ENCODE peak calls at places on chromosomes 11 and 22, in eight cellular contexts. J is GM23248; F is A549; T is ureter; X is NCI-H460; Y is skeletal muscle cell; O is NCI-H226; W is stimulated activated CD8-positive, alpha-beta memory T cell treated with anti-CD3 and anti-CD28 coated beads, Interleukin-15, amount 100 ng/mL, for 24 hours. P is an unnamed sample.

GRCh38 chr11:126210871-126211235 is 597 bp downstream of the RPUSD4 start:
- DNase-seq in Y (no peak), X (no peak), J (peak), O (no peak), F (no peak), W (no peak), T (no peak), P (no peak)

GRCh38 chr11:94675239-94675638 is 92.9 kb upstream of the AMOTL1 start:
- DNase-seq in T (no peak), Y (no peak), J (no peak), O (no peak), X (no peak), W (no peak), F (no peak), P (no peak)

GRCh38 chr11:65438257-65439151 is 15.9 kb downstream of the NEAT1 start:
- DNase-seq in O (peak), T (no peak), W (no peak), F (no peak), X (no peak), J (peak), Y (no peak), P (no peak)

GRCh38 chr11:77436501-77436900 is 37.4 kb downstream of the PAK1 start:
- DNase-seq in W (no peak), X (no peak), F (no peak), T (no peak), J (no peak), Y (no peak), O (no peak), P (no peak)

GRCh38 chr11:10026514-10026913 is 267.5 kb downstream of the SBF2 start:
- DNase-seq in Y (peak), F (no peak), J (peak), X (no peak), O (peak), T (no peak), W (no peak), P (no peak)

GRCh38 chr11:66022401-66023185 is 3.7 kb downstream of the CATSPER1 start:
- DNase-seq in Y (no peak), W (peak), O (peak), T (peak), F (peak), X (peak), J (peak), P (peak)

GRCh38 chr22:28903080-28903479 is 19.7 kb downstream of the ZNRF3 start:
- DNase-seq in O (no peak), J (no peak), X (no peak), W (no peak), Y (no peak), T (no peak), F (no peak), P (no peak)

GRCh38 chr11:73239571-73240189 is 21.6 kb downstream of the P2RY2 start:
- DNase-seq in X (no peak), O (no peak), T (no peak), W (no peak), Y (no peak), J (no peak), F (no peak), P (no peak)

GRCh38 chr11:114586797-114587196 is 8.8 kb downstream of the NXPE4 start:
- DNase-seq in J (no peak), F (no peak), Y (no peak), O (no peak), X (no peak), T (no peak), W (no peak), P (no peak)